ENCODE peak calls at places on chromosomes 7 and 10, in six cellular contexts. H, D, F, Q, V and U are unnamed samples. For H3K4me1, the result is how much of the 10 kb centered on the place peaks cover.

GRCh38 chr10:44259090-44259874 is 125.6 kb downstream of the CXCL12 start:
- DNase-seq in Q (no peak), F (no peak), H (no peak), V (no peak), D (no peak), U (no peak)

GRCh38 chr7:151672706-151673105 is 153.0 kb upstream of the RHEB start:
- DNase-seq in Q (no peak), F (no peak), D (peak), H (no peak), V (no peak), U (no peak)

GRCh38 chr10:43120116-43120947 is 17.9 kb upstream of the CSGALNACT2 start:
- DNase-seq in D (no peak), V (peak), F (no peak), H (no peak), Q (no peak), U (peak)

GRCh38 chr10:11608159-11608966 is 3.1 kb downstream of the USP6NL start:
- DNase-seq in Q (no peak), V (no peak), H (no peak), D (no peak), F (no peak), U (no peak)

GRCh38 chr7:44971188-44971907 is 7.5 kb downstream of the MYO1G start:
- DNase-seq in H (peak), D (peak), Q (no peak), F (peak), V (peak), U (no peak)

GRCh38 chr7:116598278-116598677 is 73.4 kb downstream of the CAV1 start:
- DNase-seq in H (no peak), Q (no peak), F (no peak), V (no peak), D (no peak), U (no peak)

GRCh38 chr10:72089618-72090017 is 1.3 kb upstream of the SPOCK2 start:
- DNase-seq in Q (no peak), H (no peak), V (no peak), D (no peak), F (peak), U (no peak)

GRCh38 chr7:101018271-101019167 is 1.4 kb upstream of the MUC17 start:
- DNase-seq in Q (no peak), D (no peak), F (no peak), H (no peak), V (no peak), U (peak)

GRCh38 chr10:71067098-71067760 is 145.1 kb upstream of the UNC5B start:
- DNase-seq in D (no peak), V (no peak), F (peak), Q (no peak), H (no peak), U (no peak)

GRCh38 chr7:142412551-142413193 is 154.8 kb upstream of the PRSS58 start:
- DNase-seq in Q (no peak), F (no peak), H (no peak), D (no peak), V (no peak), U (no peak)

GRCh38 chr7:5117095-5117970 is 71.7 kb downstream of the RBAK start:
- DNase-seq in Q (no peak), D (no peak), F (no peak), H (peak), V (peak), U (no peak)

GRCh38 chr10:43901744-43902504 is 253.2 kb upstream of the ZNF32 start:
- DNase-seq in F (no peak), Q (no peak), H (no peak), D (no peak), V (no peak), U (no peak)

GRCh38 chr7:134589491-134589941 is 40.6 kb downstream of the AKR1B15 start:
- DNase-seq in F (no peak), D (no peak), Q (no peak), H (no peak), V (no peak), U (no peak)

GRCh38 chr7:7921830-7922229 is 46.8 kb upstream of the GLCCI1 start:
- DNase-seq in D (no peak), H (no peak), F (no peak), V (no peak), Q (no peak), U (no peak)
- H3K4me1 ChIP-seq in D (under half), H (under half), F (under half), V (under half), Q (under half), U (under half)

GRCh38 chr7:138163800-138164199 is 87.5 kb downstream of the AKR1D1 start:
- DNase-seq in D (no peak), V (no peak), F (no peak), H (no peak), Q (no peak), U (no peak)

GRCh38 chr7:138164804-138165203 is 88.5 kb downstream of the AKR1D1 start:
- DNase-seq in V (no peak), Q (no peak), F (no peak), H (no peak), D (no peak), U (no peak)

GRCh38 chr7:138157702-138158101 is 81.4 kb downstream of the AKR1D1 start:
- DNase-seq in D (no peak), F (no peak), H (no peak), V (no peak), Q (no peak), U (no peak)

GRCh38 chr7:138158739-138159528 is 82.7 kb downstream of the AKR1D1 start:
- DNase-seq in V (no peak), F (no peak), Q (no peak), D (no peak), H (no peak), U (no peak)

GRCh38 chr7:138161600-138162081 is 85.4 kb downstream of the AKR1D1 start:
- DNase-seq in F (peak), Q (peak), H (no peak), V (peak), D (peak), U (peak)
- H3K4me1 ChIP-seq in F (under half), Q (under half), H (under half), V (under half), D (under half), U (under half)

GRCh38 chr10:132334883-132335188 is 2.8 kb downstream of the LRRC27 start:
- DNase-seq in V (no peak), Q (no peak), H (no peak), F (no peak), D (no peak), U (no peak)
- H3K4me1 ChIP-seq in V (under half), Q (under half), H (under half), F (under half), D (under half), U (half or more)

GRCh38 chr7:95546647-95547046 is 49.7 kb downstream of the PDK4 start:
- DNase-seq in D (no peak), H (no peak), F (no peak), Q (no peak), V (no peak), U (no peak)
- H3K4me1 ChIP-seq in D (half or more), H (under half), F (half or more), Q (under half), V (under half), U (under half)

DNA sequence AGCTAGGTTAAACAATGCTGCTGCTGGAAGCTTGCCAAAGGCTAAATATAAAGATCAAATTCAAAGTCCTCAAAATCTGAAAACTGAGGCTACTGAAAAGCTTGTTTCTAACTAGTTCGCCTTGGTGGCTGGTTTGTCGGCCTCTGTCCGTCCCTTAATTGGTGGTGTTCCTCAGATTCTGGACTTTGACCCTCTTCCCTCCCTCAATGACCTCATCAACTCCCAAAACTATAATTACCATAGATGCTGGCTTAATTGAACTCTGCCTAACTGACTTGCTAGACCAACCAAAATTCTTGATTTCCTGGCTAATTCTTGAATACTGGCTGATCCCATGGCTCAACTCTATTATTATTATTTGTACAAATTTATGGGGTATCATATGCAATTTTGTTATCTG is 15.6 kb downstream of the ARHGAP21 start:
- DNase-seq in F (no peak), V (no peak), Q (no peak), H (no peak), D (no peak), U (no peak)
- H3K4me1 ChIP-seq in F (half or more), V (under half), Q (under half), H (under half), D (half or more), U (under half)

GRCh38 chr10:124064158-124064603 is 29.2 kb downstream of the CHST15 start:
- DNase-seq in Q (no peak), D (no peak), V (no peak), F (peak), H (peak), U (no peak)
- H3K4me1 ChIP-seq in Q (under half), D (half or more), V (under half), F (half or more), H (under half), U (half or more)